ENCODE peak calls at places on chromosome 1, in six cellular contexts. O, X, J, W, I and Z are unnamed samples.

GRCh38 chr1:21929951-21930615 is 7.0 kb downstream of the HSPG2 start:
- DNase-seq in W (no peak), O (no peak), I (no peak), X (no peak), J (no peak), Z (no peak)

GRCh38 chr1:185450123-185450788 is 133.2 kb upstream of the IVNS1ABP start:
- DNase-seq in W (no peak), O (no peak), I (no peak), J (no peak), X (no peak), Z (no peak)

GRCh38 chr1:204545202-204545601 is 29.0 kb downstream of the MDM4 start:
- DNase-seq in I (no peak), X (no peak), J (no peak), W (no peak), O (no peak), Z (no peak)

GRCh38 chr1:160639652-160640051 is 7.2 kb downstream of the SLAMF1 start:
- DNase-seq in J (no peak), I (no peak), O (no peak), X (no peak), W (no peak), Z (no peak)

GRCh38 chr1:10978719-10979118 is 33.7 kb upstream of the TARDBP start:
- DNase-seq in W (no peak), J (no peak), I (no peak), O (no peak), X (no peak), Z (no peak)

GRCh38 chr1:183180213-183180612 is 5.9 kb upstream of the LAMC2 start:
- DNase-seq in W (peak), J (no peak), I (peak), X (no peak), O (peak), Z (peak)

GRCh38 chr1:7100479-7100878 is 315.2 kb downstream of the CAMTA1 start:
- DNase-seq in X (no peak), I (no peak), W (no peak), J (no peak), O (no peak), Z (no peak)

GRCh38 chr1:78286686-78287085 is 204.1 kb upstream of the PTGFR start:
- DNase-seq in I (no peak), J (no peak), X (no peak), W (no peak), O (no peak), Z (no peak)

GRCh38 chr1:232473319-232473718 is 156.6 kb downstream of the SIPA1L2 start:
- DNase-seq in I (no peak), J (no peak), O (no peak), W (no peak), X (no peak), Z (peak)

GRCh38 chr1:223745731-223746130 is 33.4 kb downstream of the CAPN2 start:
- DNase-seq in O (no peak), I (no peak), X (no peak), W (no peak), J (no peak), Z (no peak)

GRCh38 chr1:85203573-85204169 is 2.9 kb upstream of the SYDE2 start:
- DNase-seq in I (no peak), O (no peak), W (no peak), X (no peak), J (no peak), Z (no peak)

GRCh38 chr1:20187103-20187812 is 940 bp upstream of the PLA2G2C start:
- DNase-seq in X (peak), O (no peak), J (no peak), I (peak), W (no peak), Z (no peak)

GRCh38 chr1:205188132-205188531 is 23.4 kb downstream of the DSTYK start:
- DNase-seq in X (no peak), I (no peak), W (no peak), O (no peak), J (no peak), Z (no peak)

GRCh38 chr1:156646738-156647211 is 4.9 kb downstream of the BCAN start:
- DNase-seq in O (no peak), W (no peak), J (no peak), X (no peak), I (no peak), Z (no peak)